ENCODE peak calls at places on chromosomes 1 and 21, in six cellular contexts. J is psoas muscle, Z is AG04449, F is lower leg skin, M is spleen, Q is heart right ventricle. C is an unnamed sample.

GRCh38 chr21:40356644-40357043 is 489.4 kb downstream of the PCP4 start:
- DNase-seq in M (no peak), Q (no peak), J (no peak), Z (no peak), F (no peak), C (no peak)

GRCh38 chr1:241842565-241842964 is 5.4 kb upstream of the EXO1 start:
- DNase-seq in J (no peak), Q (no peak), Z (no peak), M (no peak), F (no peak), C (no peak)

GRCh38 chr1:998905-999796 is 746 bp downstream of the HES4 start:
- DNase-seq in M (peak), Q (peak), J (peak), F (no peak), Z (no peak), C (no peak)

GRCh38 chr1:173208146-173208545 is 1.0 kb upstream of the TNFSF4 start:
- DNase-seq in Z (no peak), J (no peak), F (no peak), M (no peak), Q (no peak), C (no peak)

GRCh38 chr1:160108888-160109662 is 6.5 kb upstream of the ATP1A2 start:
- DNase-seq in Z (no peak), M (no peak), J (no peak), Q (no peak), F (no peak), C (peak)

GRCh38 chr21:31732891-31733520 is 1.1 kb upstream of the SCAF4 start:
- DNase-seq in F (no peak), Z (no peak), M (no peak), Q (peak), J (no peak), C (no peak)

GRCh38 chr1:25615172-25615541 is 1.4 kb upstream of the MAN1C1 start:
- DNase-seq in M (no peak), F (no peak), Z (no peak), J (no peak), Q (no peak), C (no peak)

GRCh38 chr1:45687014-45687752 is 798 bp upstream of the TMEM69 start:
- DNase-seq in Z (peak), Q (peak), M (peak), F (peak), J (peak), C (peak)

GRCh38 chr1:84412316-84412942 is 14.1 kb downstream of the DNASE2B start:
- DNase-seq in F (no peak), J (peak), M (no peak), Q (no peak), Z (peak), C (no peak)

GRCh38 chr21:45316871-45317400 is 29.2 kb upstream of the POFUT2 start:
- DNase-seq in F (no peak), Z (no peak), M (peak), J (no peak), Q (no peak), C (no peak)

GRCh38 chr1:161182214-161182613 is 4.9 kb upstream of the B4GALT3 start:
- DNase-seq in Z (no peak), F (no peak), Q (no peak), M (peak), J (no peak), C (no peak)

GRCh38 chr1:59150537-59151386 is 146.1 kb upstream of the FGGY start:
- DNase-seq in Q (peak), M (no peak), F (peak), Z (peak), J (peak), C (peak)

GRCh38 chr21:46622226-46622625 is 13.2 kb upstream of the PRMT2 start:
- DNase-seq in Q (no peak), J (no peak), M (no peak), Z (no peak), F (no peak), C (no peak)

GRCh38 chr1:70405780-70406416 is 5.2 kb upstream of the CTH start:
- DNase-seq in Z (no peak), J (no peak), Q (no peak), F (no peak), M (no peak), C (no peak)

GRCh38 chr1:112396668-112397025 is 633 bp downstream of the CTTNBP2NL start:
- DNase-seq in Q (no peak), F (no peak), Z (no peak), M (no peak), J (no peak), C (no peak)

GRCh38 chr1:205834751-205835150 is 15.2 kb downstream of the PM20D1 start:
- DNase-seq in M (no peak), Z (no peak), Q (no peak), J (no peak), F (no peak), C (no peak)

GRCh38 chr1:67843746-67844145 is 10.5 kb upstream of the GNG12 start:
- DNase-seq in Z (no peak), Q (no peak), F (no peak), J (no peak), M (no peak), C (no peak)

GRCh38 chr1:182615468-182616129 is 11.4 kb upstream of the RGS16 start:
- DNase-seq in J (peak), Z (no peak), F (no peak), M (no peak), Q (peak), C (no peak)

DNA sequence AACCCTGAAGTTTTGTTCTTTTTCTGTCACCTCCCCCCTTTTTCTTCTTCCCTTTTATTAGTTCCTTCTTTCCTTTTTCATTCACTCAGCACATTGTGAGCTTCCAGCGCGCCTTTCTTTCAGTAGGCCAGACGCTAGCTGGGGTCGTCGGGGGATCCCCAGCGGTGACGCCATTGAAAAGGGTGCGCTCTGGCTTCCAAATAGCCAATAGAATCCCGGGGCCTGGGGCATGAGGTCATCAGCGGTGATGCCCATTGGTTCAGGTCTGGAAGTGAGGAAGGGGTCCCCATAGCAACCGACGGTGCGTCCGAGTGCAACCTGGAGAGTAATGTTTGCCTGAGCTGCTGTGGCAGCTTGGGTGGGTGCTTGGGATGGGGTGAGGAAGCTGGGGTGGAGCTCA is 6.9 kb upstream of the EFNA3 start:
- DNase-seq in J (no peak), F (no peak), Q (no peak), M (peak), Z (no peak), C (no peak)
- H3K4me3 ChIP-seq in J (peak), F (no peak), Q (no peak), M (no peak), Z (no peak), C (no peak)

GRCh38 chr1:37561794-37562132 is 5.0 kb downstream of the DNALI1 start:
- DNase-seq in J (peak), F (no peak), Z (no peak), Q (no peak), M (no peak), C (no peak)
- TF ChIP-seq CTCF in J (no peak), F (no peak), Z (peak), Q (peak), M (peak), C (peak)

DNA sequence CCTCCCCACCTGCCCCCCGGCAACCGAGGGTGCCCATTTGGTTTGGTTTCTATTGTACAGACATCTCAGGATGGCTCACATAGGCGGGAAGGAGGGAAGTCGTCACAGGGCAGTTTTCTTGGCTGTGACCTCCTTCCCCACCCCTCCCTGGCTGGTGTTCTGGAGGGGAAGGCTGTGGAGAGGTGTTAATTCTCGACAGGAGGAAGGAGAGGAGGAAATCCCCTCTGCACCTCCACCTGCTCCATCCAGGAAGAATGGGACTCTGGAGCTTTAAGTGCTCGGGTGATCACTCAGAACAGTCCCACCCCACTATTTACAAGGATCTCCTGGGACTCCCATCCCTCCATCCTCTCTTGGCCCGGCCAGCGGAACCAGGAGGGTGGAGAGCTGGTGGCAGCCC is 7.6 kb downstream of the MEX3A start:
- DNase-seq in Z (no peak), Q (no peak), M (no peak), F (no peak), J (no peak), C (no peak)
- H3K4me3 ChIP-seq in Z (no peak), Q (no peak), M (no peak), F (no peak), J (no peak), C (no peak)

DNA sequence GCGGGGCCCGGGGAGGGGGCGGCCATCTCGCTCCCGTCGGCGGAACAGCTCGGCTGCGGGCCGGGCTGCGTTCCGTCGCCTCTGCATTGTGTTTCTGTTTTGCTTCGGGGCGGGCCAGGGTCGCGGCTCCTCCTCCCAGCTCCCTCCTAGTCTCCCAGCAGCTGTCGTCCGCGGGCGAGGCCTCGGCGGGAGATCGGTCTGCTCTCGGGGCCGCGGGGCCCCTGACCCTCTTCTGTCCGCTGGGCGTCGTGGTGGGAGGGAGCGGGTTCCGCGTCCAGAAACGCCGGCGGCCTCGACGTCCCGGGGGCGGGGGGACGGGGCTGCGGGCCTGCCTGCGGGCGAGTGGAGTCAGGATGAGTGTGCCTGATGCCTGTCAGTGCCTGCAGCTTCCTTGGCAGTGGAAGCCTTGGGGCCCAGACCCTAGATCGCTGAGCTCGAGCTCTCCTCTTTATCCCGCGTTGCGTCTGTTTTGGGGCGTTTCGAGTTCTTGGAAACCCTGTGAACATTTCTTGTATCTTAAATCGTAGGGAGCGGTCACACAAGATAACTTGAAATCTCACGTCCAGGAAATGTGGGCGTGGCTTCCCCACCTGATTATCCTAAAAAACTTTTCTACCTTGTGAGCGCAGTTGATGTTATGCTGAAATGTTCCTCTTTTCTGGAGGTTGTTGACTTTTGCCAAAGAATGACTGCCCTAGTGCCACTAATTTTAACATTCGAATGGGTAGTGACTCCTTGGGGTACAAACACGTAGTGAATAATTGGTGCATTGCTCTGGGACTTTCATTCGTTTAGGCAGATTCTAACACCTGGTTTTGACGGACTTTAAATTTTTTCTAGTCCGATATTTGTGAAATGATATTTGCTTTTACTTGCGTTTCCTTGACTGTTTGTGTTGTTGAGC is 676 bp downstream of the MORC3 start:
- DNase-seq in Q (no peak), M (peak), F (peak), Z (no peak), J (peak), C (no peak)
- TF ChIP-seq CTCF in Q (no peak), M (no peak), F (no peak), Z (peak), J (no peak), C (no peak)

DNA sequence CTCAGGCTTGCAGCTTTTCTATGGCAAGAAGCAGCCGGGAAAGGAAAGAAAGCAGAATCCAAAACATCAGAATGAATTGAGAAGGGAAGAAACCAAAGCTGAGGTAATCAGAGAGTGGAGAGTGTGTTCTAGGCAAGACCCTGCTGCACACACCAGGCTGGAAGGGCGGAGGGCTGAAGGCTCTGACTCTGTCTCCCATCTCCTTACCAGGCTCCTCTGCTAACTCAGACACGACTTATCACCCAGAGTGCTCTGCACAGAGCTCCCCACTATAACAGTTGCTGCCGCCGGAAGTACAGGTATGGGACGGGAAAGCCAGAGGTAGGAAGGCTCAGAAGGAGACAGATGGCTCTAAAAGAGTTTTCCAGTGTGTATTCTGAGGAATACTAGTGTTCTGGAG is 1.2 kb downstream of the SCNM1 start:
- DNase-seq in J (no peak), F (no peak), M (peak), Z (no peak), Q (no peak), C (no peak)
- H3K4me3 ChIP-seq in J (peak), F (no peak), M (peak), Z (peak), Q (no peak), C (peak)

GRCh38 chr1:8720347-8720746 is 97.1 kb downstream of the RERE start:
- DNase-seq in J (no peak), Q (no peak), Z (no peak), M (no peak), F (no peak), C (no peak)

GRCh38 chr1:8721681-8722324 is 95.6 kb downstream of the RERE start:
- DNase-seq in M (no peak), Z (no peak), J (no peak), Q (no peak), F (no peak), C (no peak)

GRCh38 chr1:8716238-8716637 is 101.2 kb downstream of the RERE start:
- DNase-seq in Z (no peak), J (no peak), M (no peak), Q (no peak), F (no peak), C (no peak)

GRCh38 chr1:8717148-8717547 is 100.3 kb downstream of the RERE start:
- DNase-seq in Z (no peak), F (no peak), M (no peak), J (no peak), Q (no peak), C (no peak)

GRCh38 chr1:8718878-8719361 is 98.5 kb downstream of the RERE start:
- DNase-seq in Q (no peak), J (no peak), F (no peak), Z (no peak), M (no peak), C (no peak)
- TF ChIP-seq CTCF in Q (peak), J (no peak), F (no peak), Z (no peak), M (no peak), C (peak)

GRCh38 chr1:248857201-248857600 is 1.7 kb downstream of the ZNF692 start:
- DNase-seq in M (no peak), Z (no peak), Q (no peak), F (no peak), J (no peak), C (no peak)
- H3K4me3 ChIP-seq in M (no peak), Z (no peak), Q (no peak), F (no peak), J (peak), C (peak)

GRCh38 chr1:54951810-54952226 is 28.6 kb upstream of the TMEM61 start:
- DNase-seq in Q (no peak), M (no peak), F (no peak), J (no peak), Z (no peak), C (no peak)

GRCh38 chr1:54952950-54953718 is 27.3 kb upstream of the TMEM61 start:
- DNase-seq in Q (no peak), F (no peak), M (no peak), J (no peak), Z (no peak), C (no peak)

GRCh38 chr1:54947540-54947939 is 32.9 kb upstream of the TMEM61 start:
- DNase-seq in Q (no peak), Z (no peak), M (no peak), F (no peak), J (no peak), C (no peak)

GRCh38 chr1:54950361-54951163 is 29.9 kb upstream of the TMEM61 start:
- DNase-seq in J (peak), F (peak), Q (peak), Z (peak), M (peak), C (peak)

GRCh38 chr1:54949971-54950360 is 30.5 kb upstream of the TMEM61 start:
- DNase-seq in Z (no peak), F (no peak), J (no peak), Q (no peak), M (no peak), C (no peak)
- TF ChIP-seq CTCF in Z (no peak), F (no peak), J (no peak), Q (no peak), M (no peak), C (no peak)

GRCh38 chr1:149940427-149940826 is 3.7 kb upstream of the MTMR11 start:
- DNase-seq in Q (no peak), F (no peak), J (no peak), Z (no peak), M (no peak), C (no peak)
- H3K4me3 ChIP-seq in Q (no peak), F (no peak), J (no peak), Z (no peak), M (no peak), C (no peak)

DNA sequence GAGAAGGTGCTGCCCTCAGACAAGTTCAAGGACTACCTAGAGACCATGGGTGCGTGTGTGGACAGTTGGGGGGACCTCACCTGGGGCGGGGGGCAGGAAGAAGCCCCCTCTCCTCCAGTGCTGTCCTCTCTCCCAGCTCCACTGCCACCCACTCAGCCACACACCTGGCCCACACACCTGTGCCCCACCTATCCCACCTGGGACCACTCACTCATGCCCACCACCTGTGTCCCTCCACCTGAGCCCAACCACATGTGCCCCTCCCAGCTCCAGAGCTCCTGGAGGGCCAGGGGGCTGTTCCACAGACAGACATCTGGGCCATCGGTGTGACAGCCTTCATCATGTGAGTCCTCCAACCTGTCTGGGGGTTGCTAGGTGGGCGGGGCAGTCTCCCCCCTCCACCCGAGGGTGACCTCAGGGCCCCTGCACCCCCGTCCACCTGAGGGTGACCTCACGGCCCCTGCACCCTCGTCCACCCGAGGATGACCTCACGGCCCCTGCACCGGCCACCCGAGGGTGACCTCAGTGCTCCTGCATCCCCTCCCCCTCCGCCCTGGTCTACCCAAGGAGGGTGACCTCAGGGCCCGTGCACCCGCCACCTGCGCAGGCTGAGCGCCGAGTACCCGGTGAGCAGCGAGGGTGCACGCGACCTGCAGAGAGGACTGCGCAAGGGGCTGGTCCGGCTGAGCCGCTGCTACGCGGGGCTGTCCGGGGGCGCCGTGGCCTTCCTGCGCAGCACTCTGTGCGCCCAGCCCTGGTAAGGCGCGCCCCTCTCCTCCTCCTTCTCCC is 28.8 kb downstream of the TRIM11 start:
- DNase-seq in J (peak), Q (no peak), M (peak), F (no peak), Z (no peak), C (no peak)
- TF ChIP-seq CTCF in J (no peak), Q (no peak), M (no peak), F (no peak), Z (no peak), C (no peak)